ENCODE peak calls at places on chromosomes 7 and 10, in ten cellular contexts. One of them, this sample, is unnamed.

GRCh38 chr10:99630439-99630838 is 10.2 kb upstream of the SLC25A28 start:
- DNase-seq in T1000: no peak
- DNase-seq in CD8-positive, alpha-beta T cell: no peak
- DNase-seq in B cell: no peak
- DNase-seq in fibroblast of gingiva: peak
- DNase-seq in stimulated activated CD4-positive, alpha-beta T cell treated with anti-CD3 and anti-CD28 coated beads, Interleukin-1b, Interleukin-23, amount 100 ng/mL, for 24 hours: no peak
- DNase-seq in ascending aorta: no peak
- DNase-seq in A549: no peak
- DNase-seq in MCF 10A: peak
- DNase-seq in memory B cell: no peak
- DNase-seq in this sample: peak

GRCh38 chr10:24307173-24307572 is 98.2 kb downstream of the KIAA1217 start:
- DNase-seq in T1000: no peak
- DNase-seq in CD8-positive, alpha-beta T cell: no peak
- DNase-seq in B cell: no peak
- DNase-seq in fibroblast of gingiva: no peak
- DNase-seq in stimulated activated CD4-positive, alpha-beta T cell treated with anti-CD3 and anti-CD28 coated beads, Interleukin-1b, Interleukin-23, amount 100 ng/mL, for 24 hours: no peak
- DNase-seq in ascending aorta: no peak
- DNase-seq in A549: no peak
- DNase-seq in MCF 10A: no peak
- DNase-seq in memory B cell: no peak
- DNase-seq in this sample: no peak

GRCh38 chr10:98376485-98376884 is 38.5 kb downstream of the PYROXD2 start:
- DNase-seq in T1000: no peak
- DNase-seq in CD8-positive, alpha-beta T cell: no peak
- DNase-seq in B cell: no peak
- DNase-seq in fibroblast of gingiva: no peak
- DNase-seq in stimulated activated CD4-positive, alpha-beta T cell treated with anti-CD3 and anti-CD28 coated beads, Interleukin-1b, Interleukin-23, amount 100 ng/mL, for 24 hours: no peak
- DNase-seq in ascending aorta: no peak
- DNase-seq in A549: no peak
- DNase-seq in MCF 10A: no peak
- DNase-seq in memory B cell: no peak
- DNase-seq in this sample: no peak

GRCh38 chr10:106955133-106955532 is 209.4 kb downstream of the SORCS1 start:
- DNase-seq in T1000: no peak
- DNase-seq in CD8-positive, alpha-beta T cell: no peak
- DNase-seq in B cell: no peak
- DNase-seq in fibroblast of gingiva: no peak
- DNase-seq in stimulated activated CD4-positive, alpha-beta T cell treated with anti-CD3 and anti-CD28 coated beads, Interleukin-1b, Interleukin-23, amount 100 ng/mL, for 24 hours: no peak
- DNase-seq in ascending aorta: no peak
- DNase-seq in A549: no peak
- DNase-seq in MCF 10A: no peak
- DNase-seq in memory B cell: no peak
- DNase-seq in this sample: no peak

GRCh38 chr10:78185693-78186055 is 152.0 kb downstream of the RPS24 start:
- DNase-seq in T1000: no peak
- DNase-seq in CD8-positive, alpha-beta T cell: no peak
- DNase-seq in B cell: no peak
- DNase-seq in fibroblast of gingiva: no peak
- DNase-seq in stimulated activated CD4-positive, alpha-beta T cell treated with anti-CD3 and anti-CD28 coated beads, Interleukin-1b, Interleukin-23, amount 100 ng/mL, for 24 hours: no peak
- DNase-seq in ascending aorta: no peak
- DNase-seq in A549: no peak
- DNase-seq in MCF 10A: no peak
- DNase-seq in memory B cell: no peak
- DNase-seq in this sample: no peak

GRCh38 chr7:86643478-86644281 is at the start of gene GRM3:
- DNase-seq in T1000: no peak
- DNase-seq in CD8-positive, alpha-beta T cell: no peak
- DNase-seq in B cell: no peak
- DNase-seq in fibroblast of gingiva: no peak
- DNase-seq in stimulated activated CD4-positive, alpha-beta T cell treated with anti-CD3 and anti-CD28 coated beads, Interleukin-1b, Interleukin-23, amount 100 ng/mL, for 24 hours: no peak
- DNase-seq in ascending aorta: no peak
- DNase-seq in A549: peak
- DNase-seq in MCF 10A: no peak
- DNase-seq in memory B cell: no peak
- DNase-seq in this sample: no peak

GRCh38 chr7:125878990-125879389 is 949.4 kb upstream of the POT1 start:
- DNase-seq in T1000: no peak
- DNase-seq in CD8-positive, alpha-beta T cell: no peak
- DNase-seq in B cell: no peak
- DNase-seq in fibroblast of gingiva: no peak
- DNase-seq in stimulated activated CD4-positive, alpha-beta T cell treated with anti-CD3 and anti-CD28 coated beads, Interleukin-1b, Interleukin-23, amount 100 ng/mL, for 24 hours: no peak
- DNase-seq in ascending aorta: no peak
- DNase-seq in A549: no peak
- DNase-seq in MCF 10A: no peak
- DNase-seq in memory B cell: no peak
- DNase-seq in this sample: no peak

GRCh38 chr10:130499541-130499940 is 363.4 kb downstream of the GLRX3 start:
- DNase-seq in T1000: no peak
- DNase-seq in CD8-positive, alpha-beta T cell: no peak
- DNase-seq in B cell: no peak
- DNase-seq in fibroblast of gingiva: no peak
- DNase-seq in stimulated activated CD4-positive, alpha-beta T cell treated with anti-CD3 and anti-CD28 coated beads, Interleukin-1b, Interleukin-23, amount 100 ng/mL, for 24 hours: no peak
- DNase-seq in ascending aorta: no peak
- DNase-seq in A549: no peak
- DNase-seq in MCF 10A: no peak
- DNase-seq in memory B cell: no peak
- DNase-seq in this sample: no peak

GRCh38 chr10:101839421-101840063 is 4.1 kb downstream of the KCNIP2 start:
- DNase-seq in T1000: no peak
- DNase-seq in CD8-positive, alpha-beta T cell: peak
- DNase-seq in B cell: peak
- DNase-seq in fibroblast of gingiva: no peak
- DNase-seq in stimulated activated CD4-positive, alpha-beta T cell treated with anti-CD3 and anti-CD28 coated beads, Interleukin-1b, Interleukin-23, amount 100 ng/mL, for 24 hours: peak
- DNase-seq in ascending aorta: no peak
- DNase-seq in A549: no peak
- DNase-seq in MCF 10A: peak
- DNase-seq in memory B cell: peak
- DNase-seq in this sample: peak